ENCODE peak calls at places on chromosomes 16 and 17, in five cellular contexts. E is AG04450; I is activated CD4-positive, alpha-beta T cell treated with anti-CD3 and anti-CD28 coated beads for 1 hour; L is T-helper 17 cell; X is OCI-M1. U is an unnamed sample.

GRCh38 chr17:40326014-40326831 is 17.2 kb downstream of the RARA start:
- DNase-seq in E (no peak), I (peak), L (peak), X (no peak), U (peak)

GRCh38 chr16:15829460-15829859 is 27.4 kb downstream of the MYH11 start:
- DNase-seq in E (peak), I (no peak), L (no peak), X (no peak), U (no peak)

GRCh38 chr17:66547170-66547865 is 244.9 kb downstream of the PRKCA start:
- DNase-seq in E (no peak), I (no peak), L (no peak), X (no peak), U (no peak)

GRCh38 chr17:60554377-60554788 is 28.3 kb upstream of the APPBP2 start:
- DNase-seq in E (peak), I (no peak), L (no peak), X (no peak), U (no peak)

GRCh38 chr16:26993988-26994387 is 72.7 kb upstream of the C16orf82 start:
- DNase-seq in E (no peak), I (no peak), L (no peak), X (no peak), U (no peak)

GRCh38 chr16:27228036-27228435 is 24.7 kb downstream of the KDM8 start:
- DNase-seq in E (no peak), I (no peak), L (no peak), X (no peak), U (no peak)

GRCh38 chr17:12959441-12959840 is 58.4 kb downstream of the ELAC2 start:
- DNase-seq in E (no peak), I (no peak), L (no peak), X (no peak), U (no peak)

GRCh38 chr17:38454528-38454927 is 26.3 kb downstream of the ARHGAP23 start:
- DNase-seq in E (no peak), I (no peak), L (no peak), X (no peak), U (no peak)

GRCh38 chr16:67528870-67529638 is 425 bp downstream of the RIPOR1 start:
- DNase-seq in E (no peak), I (no peak), L (peak), X (peak), U (no peak)

GRCh38 chr16:56363181-56363716 is 62.1 kb downstream of the AMFR start:
- DNase-seq in E (no peak), I (no peak), L (no peak), X (no peak), U (no peak)

GRCh38 chr16:84928679-84929420 is 82.5 kb downstream of the ZDHHC7 start:
- DNase-seq in E (no peak), I (no peak), L (no peak), X (no peak), U (no peak)

GRCh38 chr17:77793146-77793887 is 165.2 kb upstream of the TNRC6C start:
- DNase-seq in E (no peak), I (no peak), L (no peak), X (no peak), U (no peak)

GRCh38 chr16:50721549-50722409 is 20.1 kb upstream of the CYLD start:
- DNase-seq in E (no peak), I (no peak), L (no peak), X (no peak), U (no peak)

GRCh38 chr17:41254861-41255260 is 323 bp upstream of the KRTAP9-9 start:
- DNase-seq in E (no peak), I (no peak), L (no peak), X (no peak), U (no peak)

GRCh38 chr17:5584383-5584951 is at the start of gene NLRP1:
- DNase-seq in E (peak), I (peak), L (peak), X (peak), U (peak)

GRCh38 chr17:57080708-57081107 is 4.3 kb upstream of the AKAP1 start:
- DNase-seq in E (no peak), I (no peak), L (no peak), X (no peak), U (no peak)

U was measured in central memory CD4-positive, alpha-beta T cell.